ENCODE peak calls at places on chromosome 18, in six cellular contexts. M is ovary, D is stomach, H is choroid plexus epithelial cell, J is right lobe of liver, P is WTC11. G is an unnamed sample.

GRCh38 chr18:23054553-23054952 is 80.7 kb upstream of the CABLES1 start:
- DNase-seq in H (no peak), D (no peak), M (no peak), P (no peak), J (no peak), G (no peak)

GRCh38 chr18:55239764-55240163 is 280.5 kb upstream of the CCDC68 start:
- DNase-seq in M (no peak), D (no peak), H (no peak), J (no peak), P (no peak), G (no peak)

GRCh38 chr18:53056064-53056463 is 716.1 kb downstream of the DCC start:
- DNase-seq in J (no peak), H (no peak), D (no peak), M (no peak), P (no peak), G (no peak)

GRCh38 chr18:4106407-4107033 is 348.6 kb downstream of the DLGAP1 start:
- DNase-seq in M (peak), H (peak), J (peak), P (peak), D (peak), G (peak)

GRCh38 chr18:23330423-23330822 is 122.7 kb upstream of the RIOK3 start:
- DNase-seq in D (no peak), H (no peak), M (no peak), J (no peak), P (no peak), G (no peak)

GRCh38 chr18:32688821-32689220 is 84.0 kb downstream of the KLHL14 start:
- DNase-seq in M (no peak), P (no peak), D (no peak), H (no peak), J (no peak), G (peak)

GRCh38 chr18:58937204-58937603 is 72.5 kb downstream of the ZNF532 start:
- DNase-seq in J (no peak), M (no peak), D (no peak), P (no peak), H (peak), G (peak)

GRCh38 chr18:71036783-71037182 is 747.9 kb downstream of the SOCS6 start:
- DNase-seq in D (no peak), H (peak), J (no peak), P (no peak), M (no peak), G (no peak)

GRCh38 chr18:8882632-8883408 is 177.5 kb downstream of the MTCL1 start:
- DNase-seq in P (peak), J (peak), H (no peak), M (no peak), D (no peak), G (peak)
- TF ChIP-seq CTCF in P (peak), J (peak), H (no peak), M (no peak), D (no peak), G (peak)

GRCh38 chr18:61616111-61616610 is 276.6 kb downstream of the RNF152 start:
- DNase-seq in H (no peak), M (no peak), P (no peak), D (no peak), J (no peak), G (no peak)

GRCh38 chr18:61608306-61608705 is 275.1 kb downstream of the CDH20 start:
- DNase-seq in M (no peak), J (no peak), P (no peak), D (no peak), H (no peak), G (no peak)

GRCh38 chr18:61606759-61607158 is 273.5 kb downstream of the CDH20 start:
- DNase-seq in P (peak), J (peak), M (peak), D (peak), H (peak), G (peak)

GRCh38 chr18:61609131-61609530 is 275.9 kb downstream of the CDH20 start:
- DNase-seq in M (no peak), J (no peak), D (no peak), H (peak), P (no peak), G (no peak)

GRCh38 chr18:61612517-61612916 is 279.3 kb downstream of the CDH20 start:
- DNase-seq in D (no peak), M (no peak), P (no peak), H (peak), J (no peak), G (no peak)
- TF ChIP-seq CTCF in D (no peak), M (no peak), P (no peak), H (peak), J (peak), G (no peak)

DNA sequence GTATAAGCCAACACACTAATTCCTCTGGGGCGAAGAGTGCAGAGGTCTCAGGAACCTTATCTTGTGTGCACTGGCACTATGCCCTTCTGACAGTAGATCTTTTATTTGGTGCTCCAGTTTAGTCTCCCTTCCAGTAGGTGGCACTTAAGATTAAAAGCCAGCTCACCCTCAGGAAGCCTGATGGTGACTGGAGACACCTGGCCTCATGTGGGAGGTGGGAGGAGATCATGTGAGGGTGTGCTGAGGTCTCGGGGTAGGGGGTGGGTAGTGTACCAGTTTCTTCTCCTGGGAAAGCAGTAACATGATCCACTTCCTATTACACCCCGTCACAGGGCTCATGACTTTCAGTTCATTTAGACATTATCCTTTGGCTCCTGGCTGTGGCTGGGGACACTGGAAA is 654.9 kb downstream of the ADCYAP1 start:
- DNase-seq in M (no peak), P (no peak), J (no peak), D (no peak), H (no peak), G (no peak)
- TF ChIP-seq CTCF in M (no peak), P (no peak), J (no peak), D (no peak), H (no peak), G (no peak)

GRCh38 chr18:76565238-76566173 is 70.5 kb upstream of the ZNF516 start:
- DNase-seq in J (peak), M (peak), H (peak), P (peak), D (peak), G (peak)
- TF ChIP-seq CTCF in J (no peak), M (no peak), H (no peak), P (no peak), D (no peak), G (no peak)

DNA sequence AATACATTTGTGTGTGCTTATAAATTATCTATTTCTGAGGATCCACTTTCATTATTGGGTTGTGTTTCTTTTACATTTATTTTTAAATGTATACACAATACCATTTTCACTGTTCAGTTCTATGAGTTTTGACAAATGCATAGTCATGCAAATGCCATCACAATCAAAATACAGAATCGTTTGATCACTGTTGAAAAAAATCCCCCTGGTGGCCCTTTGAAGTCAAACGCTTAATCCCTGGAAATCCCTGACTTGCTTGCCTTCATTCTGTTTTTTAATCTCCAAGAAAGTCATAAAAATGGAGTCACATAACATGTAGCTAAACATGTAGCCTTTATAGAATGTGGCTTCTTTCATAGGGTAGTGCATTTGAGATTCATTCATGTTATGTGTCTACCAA is 173.3 kb downstream of the GALR1 start:
- DNase-seq in P (no peak), J (no peak), D (no peak), H (peak), M (no peak), G (peak)
- TF ChIP-seq CTCF in P (no peak), J (no peak), D (no peak), H (peak), M (no peak), G (peak)

GRCh38 chr18:2651981-2652380 is 3.5 kb upstream of the SMCHD1 start:
- DNase-seq in D (no peak), H (no peak), M (no peak), P (no peak), J (no peak), G (no peak)
- TF ChIP-seq CTCF in D (no peak), H (no peak), M (no peak), P (no peak), J (no peak), G (no peak)

G was measured in MCF 10A.